ENCODE peak calls at places on chromosomes 7 and 10, in six cellular contexts. One of them, this sample, is unnamed.

GRCh38 chr7:102284891-102285540 is 1.7 kb upstream of the SH2B2 start:
- DNase-seq in ovary: peak
- DNase-seq in upper lobe of right lung: peak
- DNase-seq in EH: no peak
- DNase-seq in A549: no peak
- DNase-seq in AG09319: no peak
- DNase-seq in this sample: peak

GRCh38 chr7:4648111-4648510 is 34.0 kb upstream of the FOXK1 start:
- DNase-seq in AG09319: no peak
- DNase-seq in ovary: no peak
- DNase-seq in EH: no peak
- DNase-seq in upper lobe of right lung: no peak
- DNase-seq in A549: no peak
- DNase-seq in this sample: no peak

GRCh38 chr7:99531354-99531765 is 20.6 kb downstream of the FAM200A start:
- DNase-seq in upper lobe of right lung: no peak
- DNase-seq in A549: peak
- DNase-seq in ovary: no peak
- DNase-seq in AG09319: no peak
- DNase-seq in EH: peak
- DNase-seq in this sample: no peak

GRCh38 chr7:150931199-150931869 is 46.8 kb downstream of the KCNH2 start:
- DNase-seq in upper lobe of right lung: no peak
- DNase-seq in EH: no peak
- DNase-seq in ovary: no peak
- DNase-seq in A549: no peak
- DNase-seq in AG09319: no peak
- DNase-seq in this sample: no peak

GRCh38 chr10:7365029-7365750 is 45.6 kb downstream of the SFMBT2 start:
- DNase-seq in upper lobe of right lung: no peak
- DNase-seq in EH: no peak
- DNase-seq in A549: no peak
- DNase-seq in AG09319: no peak
- DNase-seq in ovary: no peak
- DNase-seq in this sample: no peak

GRCh38 chr10:43231523-43232078 is 35.3 kb downstream of the RASGEF1A start:
- DNase-seq in ovary: no peak
- DNase-seq in A549: no peak
- DNase-seq in AG09319: no peak
- DNase-seq in upper lobe of right lung: peak
- DNase-seq in EH: no peak
- DNase-seq in this sample: peak

GRCh38 chr10:123270221-123270620 is 116.0 kb downstream of the BUB3 start:
- DNase-seq in ovary: no peak
- DNase-seq in upper lobe of right lung: no peak
- DNase-seq in EH: peak
- DNase-seq in AG09319: no peak
- DNase-seq in A549: no peak
- DNase-seq in this sample: no peak

GRCh38 chr10:24894728-24895127 is 57.7 kb downstream of the PRTFDC1 start:
- DNase-seq in A549: no peak
- DNase-seq in ovary: no peak
- DNase-seq in upper lobe of right lung: no peak
- DNase-seq in AG09319: no peak
- DNase-seq in EH: no peak
- DNase-seq in this sample: no peak

GRCh38 chr7:497946-498655 is 21.5 kb downstream of the PDGFA start:
- DNase-seq in upper lobe of right lung: peak
- DNase-seq in EH: no peak
- DNase-seq in A549: no peak
- DNase-seq in ovary: no peak
- DNase-seq in AG09319: no peak
- DNase-seq in this sample: no peak

This sample was measured in heart left ventricle.